ENCODE peak calls at places on chromosome 21, in nine cellular contexts. H is fibroblast of pulmonary artery, E is transverse colon, Z is IMR-90, P is stomach, N is tibial artery, U is body of pancreas, B is psoas muscle, O is HCT116. W is an unnamed sample.

GRCh38 chr21:29316806-29317205 is 18.1 kb downstream of the BACH1 start:
- DNase-seq in H (no peak), E (no peak), Z (no peak), P (no peak), N (no peak), U (no peak), B (no peak), O (no peak), W (no peak)

GRCh38 chr21:44428281-44428942 is 26.9 kb upstream of the LRRC3 start:
- DNase-seq in H (no peak), E (peak; percentile 80), Z (no peak), P (peak; percentile 77), N (peak; percentile 4), U (peak; percentile 55), B (peak; percentile 31), O (peak; percentile 89), W (no peak)

GRCh38 chr21:43363506-43364260 is 63.2 kb downstream of the SIK1 start:
- DNase-seq in H (no peak), E (no peak), Z (no peak), P (no peak), N (no peak), U (no peak), B (no peak), O (no peak), W (no peak)

GRCh38 chr21:14922980-14923379 is 141.8 kb downstream of the NRIP1 start:
- DNase-seq in H (no peak), E (no peak), Z (no peak), P (no peak), N (no peak), U (no peak), B (no peak), O (no peak), W (no peak)

GRCh38 chr21:15094706-15095105 is 29.9 kb upstream of the NRIP1 start:
- DNase-seq in H (no peak), E (no peak), Z (no peak), P (no peak), N (no peak), U (no peak), B (no peak), O (no peak), W (no peak)

GRCh38 chr21:17690078-17690494 is 77.4 kb upstream of the BTG3 start:
- DNase-seq in H (no peak), E (no peak), Z (no peak), P (no peak), N (no peak), U (no peak), B (no peak), O (no peak), W (no peak)

GRCh38 chr21:29078884-29079765 is 5.7 kb upstream of the CCT8 start:
- DNase-seq in H (no peak), E (no peak), Z (no peak), P (no peak), N (no peak), U (peak; percentile 19), B (no peak), O (no peak), W (no peak)

GRCh38 chr21:43597052-43597451 is 62.2 kb downstream of the HSF2BP start:
- DNase-seq in H (peak; percentile 64), E (no peak), Z (peak; percentile 88), P (no peak), N (no peak), U (no peak), B (no peak), O (no peak), W (no peak)

GRCh38 chr21:42174173-42174572 is 44.8 kb upstream of the ABCG1 start:
- DNase-seq in H (no peak), E (no peak), Z (no peak), P (peak; percentile 19), N (no peak), U (no peak), B (no peak), O (no peak), W (no peak)

GRCh38 chr21:15034126-15034848 is 30.5 kb downstream of the NRIP1 start:
- DNase-seq in H (peak; percentile 39), E (no peak), Z (peak; percentile 72), P (no peak), N (no peak), U (no peak), B (no peak), O (no peak), W (no peak)

GRCh38 chr21:26840912-26841311 is 4.3 kb downstream of the ADAMTS1 start:
- DNase-seq in H (peak; percentile 87), E (no peak), Z (peak; percentile 76), P (no peak), N (peak; percentile 57), U (peak; percentile 55), B (peak; percentile 85), O (no peak), W (peak; percentile 86)

GRCh38 chr21:39456665-39457064 is 4.9 kb downstream of the SH3BGR start:
- DNase-seq in H (peak; percentile 2), E (no peak), Z (no peak), P (no peak), N (no peak), U (no peak), B (no peak), O (no peak), W (no peak)
- TF ChIP-seq CTCF in H (peak; percentile 18), E (no peak), Z (no peak), P (no peak), N (peak; percentile 8), U (peak; percentile 19), B (peak; percentile 42), O (no peak), W (peak; percentile 28)

GRCh38 chr21:33362044-33362555 is 37.3 kb downstream of the IFNAR1 start:
- DNase-seq in H (no peak), E (peak; percentile 56), Z (no peak), P (peak; percentile 50), N (no peak), U (peak; percentile 42), B (no peak), O (no peak), W (no peak)

GRCh38 chr21:33360281-33360680 is 35.5 kb downstream of the IFNAR1 start:
- DNase-seq in H (peak; percentile 76), E (no peak), Z (peak; percentile 80), P (no peak), N (no peak), U (no peak), B (no peak), O (no peak), W (no peak)

GRCh38 chr21:33359446-33359845 is 34.7 kb downstream of the IFNAR1 start:
- DNase-seq in H (no peak), E (no peak), Z (no peak), P (no peak), N (no peak), U (no peak), B (no peak), O (no peak), W (no peak)

GRCh38 chr21:33364830-33365229 is 38.4 kb upstream of the IFNGR2 start:
- DNase-seq in H (no peak), E (no peak), Z (no peak), P (no peak), N (no peak), U (no peak), B (no peak), O (no peak), W (no peak)

GRCh38 chr21:33360871-33361602 is 36.3 kb downstream of the IFNAR1 start:
- DNase-seq in H (peak; percentile 69), E (peak; percentile 89), Z (peak; percentile 87), P (peak; percentile 82), N (peak; percentile 62), U (peak; percentile 84), B (peak; percentile 81), O (no peak), W (peak; percentile 32)
- H3K4me3 ChIP-seq in H (no peak overlapping the region), E (no peak overlapping the region), Z (no peak overlapping the region), P (peak overlapping the region; percentile 14), N (peak overlapping the region; percentile 23), U (no peak overlapping the region), B (peak overlapping the region; percentile 41), O (no peak overlapping the region), W (peak overlapping the region; percentile 16)

GRCh38 chr21:38796426-38796825 is 9.3 kb upstream of the ETS2 start:
- DNase-seq in H (peak; percentile 63), E (no peak), Z (peak; percentile 56), P (no peak), N (no peak), U (no peak), B (no peak), O (no peak), W (no peak)
- TF ChIP-seq CTCF in H (peak; percentile 11), E (no peak), Z (peak; percentile 44), P (no peak), N (no peak), U (no peak), B (no peak), O (no peak), W (peak; percentile 55)

GRCh38 chr21:16422702-16423101 is 692.9 kb downstream of the USP25 start:
- DNase-seq in H (peak; percentile 49), E (no peak), Z (no peak), P (no peak), N (no peak), U (no peak), B (no peak), O (no peak), W (no peak)
- H3K4me3 ChIP-seq in H (peak overlapping the region; percentile 69), E (no peak overlapping the region), Z (no peak overlapping the region), P (no peak overlapping the region), N (no peak overlapping the region), U (no peak overlapping the region), B (peak overlapping the region; percentile 71), O (no peak overlapping the region), W (peak overlapping the region; percentile 8)

GRCh38 chr21:21003701-21004100 is 5.5 kb downstream of the NCAM2 start:
- DNase-seq in H (peak; percentile 48), E (no peak), Z (peak; percentile 37), P (no peak), N (no peak), U (no peak), B (no peak), O (peak; percentile 6), W (no peak)
- TF ChIP-seq CTCF in H (peak; percentile 41), E (no peak), Z (peak; percentile 78), P (no peak), N (no peak), U (peak; percentile 23), B (peak; percentile 12), O (peak; percentile 10), W (peak; percentile 56)

GRCh38 chr21:46636550-46637289 is 1.2 kb downstream of the PRMT2 start:
- DNase-seq in H (no peak), E (no peak), Z (no peak), P (no peak), N (no peak), U (no peak), B (no peak), O (no peak), W (no peak)
- H3K4me3 ChIP-seq in H (peak overlapping the region; percentile 99), E (no peak overlapping the region), Z (peak overlapping the region; percentile 90), P (peak overlapping the region; percentile 94), N (peak overlapping the region; percentile 90), U (peak overlapping the region; percentile 87), B (peak overlapping the region; percentile 91), O (peak overlapping the region; percentile 75), W (peak overlapping the region; percentile 99)

W was measured in epithelial cell of proximal tubule.